ENCODE peak calls at places on chromosome 5, in ten cellular contexts. I is esophagus squamous epithelium, X is AG10803, U is A549, G is kidney epithelial cell, E is Karpas-422, Q is epithelial cell of proximal tubule, O is fibroblast of villous mesenchyme, M is AG09309, L is heart right ventricle. C is an unnamed sample.

GRCh38 chr5:99702565-99702964 is 773.8 kb upstream of the CHD1 start:
- DNase-seq in I (no peak), X (no peak), U (no peak), G (no peak), E (no peak), Q (no peak), O (no peak), M (no peak), L (no peak), C (no peak)

GRCh38 chr5:156815988-156816599 is 34.0 kb upstream of the PPP1R2B start:
- DNase-seq in I (no peak), X (peak), U (peak), G (no peak), E (peak), Q (no peak), O (peak), M (peak), L (no peak), C (no peak)

GRCh38 chr5:12022444-12022843 is 118.2 kb upstream of the CTNND2 start:
- DNase-seq in I (no peak), X (no peak), U (no peak), G (no peak), E (no peak), Q (no peak), O (no peak), M (no peak), L (no peak), C (no peak)

GRCh38 chr5:32571128-32571527 is 14.2 kb upstream of the SUB1 start:
- DNase-seq in I (no peak), X (no peak), U (no peak), G (no peak), E (no peak), Q (no peak), O (no peak), M (no peak), L (no peak), C (no peak)

GRCh38 chr5:168529361-168530234 is 493 bp downstream of the FBLL1 start:
- DNase-seq in I (no peak), X (no peak), U (no peak), G (no peak), E (no peak), Q (no peak), O (peak), M (no peak), L (no peak), C (no peak)

GRCh38 chr5:26482817-26483375 is 555.5 kb downstream of the CDH9 start:
- DNase-seq in I (no peak), X (peak), U (peak), G (peak), E (peak), Q (no peak), O (peak), M (no peak), L (no peak), C (no peak)

GRCh38 chr5:68015933-68016332 is 199.6 kb upstream of the PIK3R1 start:
- DNase-seq in I (no peak), X (no peak), U (no peak), G (no peak), E (no peak), Q (no peak), O (no peak), M (no peak), L (no peak), C (no peak)

GRCh38 chr5:111779260-111780254 is 22.6 kb upstream of the NREP start:
- DNase-seq in I (no peak), X (peak), U (no peak), G (no peak), E (no peak), Q (peak), O (no peak), M (no peak), L (no peak), C (no peak)

GRCh38 chr5:7776442-7776841 is 74.5 kb downstream of the CFAP90 start:
- DNase-seq in I (no peak), X (no peak), U (no peak), G (no peak), E (no peak), Q (no peak), O (no peak), M (no peak), L (no peak), C (no peak)

GRCh38 chr5:88883059-88883565 is at the start of gene MEF2C:
- DNase-seq in I (peak), X (peak), U (peak), G (no peak), E (peak), Q (peak), O (peak), M (peak), L (peak), C (peak)

GRCh38 chr5:50300878-50301277 is 140.2 kb downstream of the EMB start:
- DNase-seq in I (no peak), X (no peak), U (peak), G (no peak), E (peak), Q (no peak), O (no peak), M (no peak), L (no peak), C (no peak)

GRCh38 chr5:35138232-35138631 is 90.5 kb upstream of the AGXT2 start:
- DNase-seq in I (no peak), X (peak), U (no peak), G (no peak), E (no peak), Q (no peak), O (peak), M (peak), L (no peak), C (no peak)

GRCh38 chr5:114412509-114413171 is 50.8 kb downstream of the KCNN2 start:
- DNase-seq in I (no peak), X (peak), U (no peak), G (peak), E (no peak), Q (no peak), O (peak), M (peak), L (no peak), C (no peak)

GRCh38 chr5:133967715-133968056 is 739 bp downstream of the C5orf15 start:
- DNase-seq in I (no peak), X (peak), U (no peak), G (no peak), E (no peak), Q (no peak), O (peak), M (no peak), L (no peak), C (no peak)

GRCh38 chr5:135759149-135759784 is 75.2 kb upstream of the SLC25A48 start:
- DNase-seq in I (no peak), X (no peak), U (no peak), G (no peak), E (no peak), Q (no peak), O (no peak), M (no peak), L (no peak), C (no peak)

GRCh38 chr5:149902177-149902576 is 42.4 kb downstream of the PDE6A start:
- DNase-seq in I (no peak), X (no peak), U (peak), G (no peak), E (no peak), Q (no peak), O (no peak), M (no peak), L (no peak), C (no peak)

GRCh38 chr5:149796836-149797235 is 66.7 kb downstream of the PPARGC1B start:
- DNase-seq in I (no peak), X (no peak), U (no peak), G (no peak), E (no peak), Q (no peak), O (no peak), M (no peak), L (no peak), C (no peak)

GRCh38 chr5:32027717-32028321 is 146.3 kb downstream of the GOLPH3 start:
- DNase-seq in I (no peak), X (peak), U (peak), G (peak), E (no peak), Q (peak), O (peak), M (peak), L (no peak), C (peak)

GRCh38 chr5:171513591-171513990 is 94.1 kb downstream of the FGF18 start:
- DNase-seq in I (no peak), X (no peak), U (no peak), G (no peak), E (no peak), Q (no peak), O (no peak), M (no peak), L (no peak), C (no peak)

GRCh38 chr5:142832263-142832662 is 62.1 kb downstream of the ARHGAP26 start:
- DNase-seq in I (no peak), X (no peak), U (no peak), G (no peak), E (no peak), Q (no peak), O (no peak), M (no peak), L (no peak), C (no peak)

GRCh38 chr5:141298376-141298775 is 5.5 kb downstream of the SLC25A2 start:
- DNase-seq in I (no peak), X (no peak), U (no peak), G (no peak), E (no peak), Q (no peak), O (no peak), M (no peak), L (no peak), C (no peak)

GRCh38 chr5:141680751-141681201 is 1.3 kb downstream of the ARAP3 start:
- DNase-seq in I (no peak), X (no peak), U (no peak), G (no peak), E (no peak), Q (no peak), O (peak), M (no peak), L (peak), C (no peak)

GRCh38 chr5:104241051-104241450 is 678.5 kb upstream of the NUDT12 start:
- DNase-seq in I (no peak), X (no peak), U (no peak), G (no peak), E (no peak), Q (no peak), O (no peak), M (peak), L (no peak), C (no peak)

GRCh38 chr5:39714036-39714698 is 289.4 kb upstream of the DAB2 start:
- DNase-seq in I (no peak), X (peak), U (peak), G (no peak), E (peak), Q (peak), O (peak), M (peak), L (no peak), C (no peak)

GRCh38 chr5:15664961-15665360 is 165.0 kb downstream of the FBXL7 start:
- DNase-seq in I (no peak), X (peak), U (no peak), G (no peak), E (no peak), Q (no peak), O (no peak), M (no peak), L (no peak), C (no peak)

GRCh38 chr5:76341935-76342334 is 61.1 kb upstream of the IQGAP2 start:
- DNase-seq in I (no peak), X (no peak), U (no peak), G (no peak), E (no peak), Q (no peak), O (no peak), M (no peak), L (no peak), C (no peak)

GRCh38 chr5:111223086-111223789 is 946 bp upstream of the CAMK4 start:
- DNase-seq in I (no peak), X (no peak), U (no peak), G (no peak), E (no peak), Q (no peak), O (no peak), M (no peak), L (no peak), C (no peak)

GRCh38 chr5:34598177-34598794 is 57.8 kb upstream of the RAI14 start:
- DNase-seq in I (no peak), X (peak), U (peak), G (peak), E (no peak), Q (peak), O (peak), M (peak), L (no peak), C (no peak)

GRCh38 chr5:39584921-39585320 is 160.1 kb upstream of the DAB2 start:
- DNase-seq in I (no peak), X (peak), U (no peak), G (no peak), E (no peak), Q (no peak), O (peak), M (no peak), L (no peak), C (no peak)

GRCh38 chr5:143544606-143545005 is 141.1 kb upstream of the NR3C1 start:
- DNase-seq in I (no peak), X (no peak), U (no peak), G (no peak), E (no peak), Q (no peak), O (no peak), M (no peak), L (no peak), C (no peak)

GRCh38 chr5:98308231-98308630 is 465.2 kb upstream of the RGMB start:
- DNase-seq in I (no peak), X (peak), U (no peak), G (no peak), E (no peak), Q (no peak), O (peak), M (no peak), L (no peak), C (no peak)

GRCh38 chr5:25405850-25406249 is 761.1 kb upstream of the CDH10 start:
- DNase-seq in I (no peak), X (no peak), U (no peak), G (no peak), E (no peak), Q (no peak), O (no peak), M (no peak), L (no peak), C (no peak)

DNA sequence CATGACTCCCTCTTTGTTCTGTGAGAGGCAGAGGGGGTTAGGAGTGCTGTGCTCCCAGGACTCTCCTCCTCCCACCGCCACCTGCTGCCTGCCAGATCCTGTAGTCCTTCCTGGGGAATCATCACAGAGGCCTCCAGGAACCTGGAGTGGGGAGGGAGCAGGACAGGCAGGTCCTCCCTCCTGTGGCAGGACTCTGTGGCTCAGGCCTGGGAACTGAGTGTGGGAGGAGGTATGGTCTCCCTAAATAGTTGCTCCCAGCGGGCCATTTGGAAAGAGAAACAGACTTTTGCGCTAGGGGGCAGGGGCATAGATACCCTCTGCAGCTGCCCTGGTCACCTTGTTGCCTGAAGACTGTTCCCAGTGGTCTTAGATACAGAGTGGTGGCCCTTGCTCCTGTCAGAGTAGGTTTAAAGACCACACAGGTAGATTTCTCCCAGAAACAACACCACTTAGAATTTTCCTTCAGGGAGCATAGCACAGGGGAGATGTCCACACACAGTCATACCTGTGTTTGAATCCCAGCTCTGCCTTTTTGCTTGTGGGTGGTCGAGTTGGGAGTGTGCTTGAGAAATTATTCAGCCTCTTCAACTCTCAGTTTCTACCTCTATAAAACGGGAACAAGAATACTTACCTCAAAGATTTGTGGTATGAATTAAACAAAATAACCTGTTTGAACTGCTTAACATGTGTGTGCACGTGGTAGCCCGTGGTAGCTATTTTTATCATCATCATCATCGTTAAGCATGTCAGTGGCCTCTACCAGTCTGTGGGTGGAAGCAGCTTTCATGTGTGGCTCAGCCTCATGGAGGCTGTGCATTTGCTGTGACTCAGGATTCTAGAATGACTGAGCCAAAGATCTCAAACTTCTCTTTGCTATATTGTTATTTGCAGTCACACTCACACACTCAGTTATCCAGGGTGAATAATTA is 55.8 kb downstream of the SLC22A5 start:
- DNase-seq in I (no peak), X (peak), U (no peak), G (no peak), E (peak), Q (no peak), O (peak), M (no peak), L (no peak), C (peak)
- H3K4me3 ChIP-seq in I (peak), X (no peak), U (no peak), G (no peak), E (no peak), Q (no peak), O (peak), M (no peak), L (no peak), C (no peak)

GRCh38 chr5:78288246-78288645 is 6.3 kb downstream of the AP3B1 start:
- DNase-seq in I (no peak), X (no peak), U (no peak), G (no peak), E (no peak), Q (no peak), O (no peak), M (no peak), L (no peak), C (no peak)
- H3K4me3 ChIP-seq in I (no peak), X (no peak), U (no peak), G (no peak), E (no peak), Q (no peak), O (no peak), M (no peak), L (no peak), C (no peak)

GRCh38 chr5:125704888-125705287 is 718.3 kb upstream of the GRAMD2B start:
- DNase-seq in I (no peak), X (no peak), U (no peak), G (no peak), E (no peak), Q (no peak), O (no peak), M (no peak), L (no peak), C (no peak)
- H3K4me3 ChIP-seq in I (no peak), X (no peak), U (no peak), G (no peak), E (no peak), Q (no peak), O (no peak), M (no peak), L (no peak), C (no peak)

GRCh38 chr5:66602621-66603020 is 6.4 kb downstream of the MAST4 start:
- DNase-seq in I (no peak), X (no peak), U (no peak), G (no peak), E (no peak), Q (no peak), O (no peak), M (no peak), L (no peak), C (no peak)

GRCh38 chr5:66595877-66596790 is at the start of gene MAST4:
- DNase-seq in I (no peak), X (peak), U (peak), G (peak), E (peak), Q (peak), O (peak), M (peak), L (peak), C (peak)

GRCh38 chr5:66596791-66597757 is 881 bp downstream of the MAST4 start:
- DNase-seq in I (no peak), X (peak), U (peak), G (no peak), E (peak), Q (no peak), O (peak), M (no peak), L (peak), C (no peak)
- H3K4me3 ChIP-seq in I (peak), X (peak), U (peak), G (peak), E (peak), Q (peak), O (peak), M (peak), L (peak), C (peak)

GRCh38 chr5:1522601-1523479 is 920 bp downstream of the LPCAT1 start:
- DNase-seq in I (no peak), X (no peak), U (no peak), G (no peak), E (peak), Q (no peak), O (peak), M (no peak), L (no peak), C (peak)

GRCh38 chr5:1519631-1520141 is 4.1 kb downstream of the LPCAT1 start:
- DNase-seq in I (no peak), X (no peak), U (no peak), G (no peak), E (no peak), Q (no peak), O (no peak), M (no peak), L (no peak), C (peak)

GRCh38 chr5:1521671-1522600 is 1.8 kb downstream of the LPCAT1 start:
- DNase-seq in I (no peak), X (peak), U (no peak), G (no peak), E (peak), Q (no peak), O (peak), M (peak), L (no peak), C (no peak)

GRCh38 chr5:1523480-1523792 is 324 bp downstream of the LPCAT1 start:
- DNase-seq in I (no peak), X (no peak), U (no peak), G (no peak), E (no peak), Q (no peak), O (peak), M (no peak), L (no peak), C (no peak)

DNA sequence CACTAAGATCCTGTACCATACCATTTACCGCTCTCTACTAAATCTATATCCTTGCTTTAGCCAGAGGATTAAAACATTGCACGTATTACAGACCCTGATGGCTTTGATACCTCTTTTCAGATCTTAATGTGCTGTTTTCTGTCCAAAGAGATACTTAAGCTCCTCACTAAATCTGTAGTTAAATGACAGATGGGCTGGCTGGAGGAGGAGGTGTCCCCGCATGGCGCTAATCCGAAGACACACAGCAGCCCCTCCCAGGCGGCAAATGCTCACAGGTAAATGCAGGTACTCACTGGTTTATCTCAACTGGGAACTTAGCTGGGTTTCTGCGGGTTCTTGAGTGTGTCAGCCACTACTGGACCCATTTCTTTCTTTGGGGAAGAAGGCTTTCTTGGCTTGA is 2.7 kb downstream of the LPCAT1 start:
- DNase-seq in I (no peak), X (no peak), U (no peak), G (no peak), E (no peak), Q (no peak), O (no peak), M (no peak), L (no peak), C (no peak)
- H3K4me3 ChIP-seq in I (no peak), X (no peak), U (no peak), G (no peak), E (no peak), Q (no peak), O (no peak), M (no peak), L (no peak), C (no peak)

GRCh38 chr5:180832638-180833068 is 28.4 kb downstream of the ZFP62 start:
- DNase-seq in I (no peak), X (no peak), U (no peak), G (no peak), E (peak), Q (no peak), O (no peak), M (no peak), L (no peak), C (no peak)
- H3K4me3 ChIP-seq in I (peak), X (peak), U (peak), G (no peak), E (peak), Q (peak), O (no peak), M (no peak), L (peak), C (peak)

DNA sequence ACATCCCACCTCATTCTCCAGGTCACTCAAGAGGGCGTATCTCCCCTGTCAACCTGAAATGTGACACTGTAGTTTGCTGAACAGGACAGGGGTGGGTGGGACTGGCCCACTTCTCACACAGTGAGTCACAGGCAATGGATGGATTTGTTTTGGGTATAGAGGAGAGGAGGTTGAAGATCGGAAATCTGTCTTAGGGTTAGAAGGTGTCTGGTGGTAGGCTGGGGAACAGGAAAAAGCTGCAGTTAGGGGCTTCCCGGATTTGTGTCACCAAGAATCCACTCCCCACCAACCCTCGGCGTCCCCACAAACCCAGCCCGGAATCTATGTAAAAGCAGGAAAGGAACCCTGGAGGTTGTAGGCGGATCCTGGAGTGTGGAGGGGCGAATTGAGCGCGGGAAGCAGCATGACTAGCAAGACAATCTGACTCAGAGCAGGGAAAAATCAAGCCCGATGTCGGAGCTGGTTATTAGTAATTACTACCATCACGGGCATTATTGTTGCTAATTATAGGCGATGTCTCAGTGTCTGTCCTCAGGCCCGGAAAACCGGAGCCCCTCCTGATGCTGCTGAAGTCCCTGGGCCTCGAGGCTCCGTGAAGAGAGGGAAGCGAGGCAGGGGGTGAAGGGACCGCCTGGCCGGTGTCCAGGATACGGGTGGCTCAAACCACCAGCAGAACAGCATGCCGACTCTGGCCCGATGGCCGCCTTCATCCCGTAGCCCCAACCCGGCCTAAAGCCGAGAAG is 1.7 kb upstream of the IRX1 start:
- DNase-seq in I (no peak), X (no peak), U (no peak), G (no peak), E (no peak), Q (no peak), O (no peak), M (no peak), L (no peak), C (no peak)
- H3K4me3 ChIP-seq in I (peak), X (peak), U (no peak), G (no peak), E (no peak), Q (peak), O (no peak), M (no peak), L (peak), C (peak)

C was measured in ascending aorta.